ENCODE peak calls at places on chromosomes 7 and 10, in seven cellular contexts. Y is endothelial cell, E is PC-3, H is GM23338, O is mucosa of descending colon, R is stomach, A is BJ. Z is an unnamed sample.

GRCh38 chr10:137031-137430 is 1.8 kb downstream of the ZMYND11 start:
- DNase-seq in Y (peak), H (peak), A (no peak), E (peak), R (no peak), O (no peak), Z (no peak)

GRCh38 chr10:128852449-128852848 is 614.6 kb upstream of the MGMT start:
- DNase-seq in H (no peak), Y (no peak), A (no peak), O (no peak), E (no peak), R (no peak), Z (peak)

GRCh38 chr7:128032605-128033235 is 1.5 kb upstream of the LRRC4 start:
- DNase-seq in A (no peak), R (no peak), Y (no peak), H (peak), E (no peak), O (no peak), Z (no peak)

GRCh38 chr7:140698477-140698876 is 2.0 kb downstream of the NDUFB2 start:
- DNase-seq in O (no peak), E (no peak), A (no peak), R (no peak), H (no peak), Y (no peak), Z (peak)

GRCh38 chr10:89332718-89333281 is 5.0 kb downstream of the IFIT3 start:
- DNase-seq in Y (no peak), H (no peak), O (no peak), A (no peak), E (no peak), R (no peak), Z (no peak)

GRCh38 chr10:955820-956217 is 24.3 kb upstream of the LARP4B start:
- DNase-seq in Y (no peak), E (no peak), A (no peak), R (no peak), O (no peak), H (no peak), Z (no peak)

GRCh38 chr7:43636093-43636492 is 53.2 kb downstream of the STK17A start:
- DNase-seq in A (no peak), H (no peak), R (no peak), E (peak), O (no peak), Y (no peak), Z (no peak)

GRCh38 chr10:33336606-33337334 is 2.3 kb upstream of the NRP1 start:
- DNase-seq in Y (peak), R (no peak), O (peak), A (no peak), H (peak), E (peak), Z (peak)

GRCh38 chr7:120273476-120273975 is 551 bp downstream of the KCND2 start:
- DNase-seq in E (peak), H (peak), A (no peak), O (peak), R (no peak), Y (peak), Z (no peak)

GRCh38 chr10:89875557-89875956 is 174.2 kb downstream of the KIF20B start:
- DNase-seq in Y (no peak), E (no peak), A (no peak), H (no peak), R (no peak), O (no peak), Z (no peak)

GRCh38 chr7:85595639-85596268 is 408.9 kb upstream of the SEMA3D start:
- DNase-seq in O (no peak), Y (no peak), R (no peak), H (no peak), A (peak), E (peak), Z (no peak)

GRCh38 chr10:78579586-78579985 is 489.2 kb upstream of the ZMIZ1 start:
- DNase-seq in H (no peak), E (no peak), R (no peak), Y (no peak), A (no peak), O (no peak), Z (no peak)

GRCh38 chr7:55019691-55020480 is 1.1 kb downstream of the EGFR start:
- DNase-seq in R (peak), E (peak), A (no peak), H (peak), O (peak), Y (peak), Z (no peak)

GRCh38 chr10:75146780-75147179 is 35.3 kb downstream of the SAMD8 start:
- DNase-seq in R (no peak), O (no peak), A (no peak), E (no peak), H (no peak), Y (no peak), Z (no peak)

GRCh38 chr10:50417486-50417905 is 166.2 kb upstream of the ASAH2 start:
- DNase-seq in H (peak), A (no peak), R (no peak), E (no peak), O (peak), Y (no peak), Z (no peak)

GRCh38 chr7:79610301-79610700 is 156.8 kb upstream of the MAGI2 start:
- DNase-seq in O (no peak), H (no peak), R (no peak), A (peak), Y (no peak), E (no peak), Z (no peak)

GRCh38 chr7:128104109-128104742 is 73.0 kb upstream of the LRRC4 start:
- DNase-seq in O (no peak), E (no peak), Y (no peak), H (peak), A (no peak), R (no peak), Z (no peak)

GRCh38 chr7:54076619-54077018 is 465.6 kb upstream of the VSTM2A start:
- DNase-seq in H (no peak), A (no peak), Y (no peak), E (peak), O (no peak), R (no peak), Z (no peak)

GRCh38 chr10:15587271-15587670 is 132.5 kb downstream of the ITGA8 start:
- DNase-seq in R (no peak), H (no peak), Y (no peak), O (no peak), E (no peak), A (no peak), Z (no peak)

GRCh38 chr10:64430690-64431323 is 909.6 kb downstream of the REEP3 start:
- DNase-seq in R (no peak), E (peak), H (peak), O (peak), Y (peak), A (no peak), Z (no peak)

GRCh38 chr10:5976689-5977470 is 463 bp downstream of the IL15RA start:
- DNase-seq in A (no peak), H (peak), R (peak), O (peak), Y (peak), E (peak), Z (peak)

GRCh38 chr7:70743531-70743930 is 388.4 kb upstream of the GALNT17 start:
- DNase-seq in O (no peak), A (no peak), H (no peak), R (no peak), Y (no peak), E (no peak), Z (no peak)

GRCh38 chr10:73771722-73772279 is 10.0 kb upstream of the CHCHD1 start:
- DNase-seq in H (peak), O (peak), Y (peak), E (peak), A (no peak), R (peak), Z (no peak)

GRCh38 chr7:96314402-96315108 is 7.3 kb downstream of the SLC25A13 start:
- DNase-seq in A (peak), R (no peak), O (no peak), H (no peak), E (peak), Y (no peak), Z (no peak)

GRCh38 chr7:157394246-157395191 is 57.7 kb downstream of the DNAJB6 start:
- DNase-seq in E (no peak), A (no peak), Y (no peak), R (no peak), O (no peak), H (no peak), Z (no peak)

GRCh38 chr7:45689011-45689796 is 115.0 kb downstream of the ADCY1 start:
- DNase-seq in Y (no peak), E (peak), R (no peak), H (no peak), A (peak), O (no peak), Z (peak)

DNA sequence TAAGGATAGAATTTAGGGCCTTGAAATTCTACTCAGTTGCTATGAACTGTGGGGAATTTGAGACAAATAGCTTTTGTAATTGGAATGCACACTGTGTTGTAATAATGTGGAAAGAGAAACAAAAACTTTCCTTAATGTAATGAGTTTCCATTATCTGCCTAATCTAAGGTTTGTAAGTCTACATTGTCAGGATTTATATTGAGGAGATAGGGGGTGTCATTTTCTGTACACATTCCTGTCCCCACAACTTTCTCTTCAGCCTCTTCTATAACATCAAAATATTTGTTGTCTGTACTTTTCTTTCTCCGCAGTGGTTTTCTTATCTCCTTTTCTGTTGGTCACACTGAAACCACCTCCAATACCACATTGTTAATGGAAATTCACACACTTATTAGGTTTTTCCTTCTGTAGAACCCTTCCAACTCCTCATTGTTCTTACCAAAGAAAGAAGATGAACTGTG is 41.5 kb downstream of the ARID5B start:
- DNase-seq in H (no peak), O (no peak), R (no peak), Y (no peak), A (peak), E (no peak), Z (no peak)
- TF ChIP-seq CTCF in H (no peak), O (no peak), R (no peak), Y (no peak), A (no peak), E (no peak), Z (no peak)

GRCh38 chr7:40760293-40760964 is 625.6 kb downstream of the SUGCT start:
- DNase-seq in R (no peak), A (no peak), Y (no peak), O (no peak), E (no peak), H (no peak), Z (no peak)

GRCh38 chr7:40761757-40762342 is 627.0 kb downstream of the SUGCT start:
- DNase-seq in H (peak), Y (no peak), O (no peak), R (no peak), E (no peak), A (no peak), Z (no peak)

GRCh38 chr7:40765633-40766032 is 630.8 kb downstream of the SUGCT start:
- DNase-seq in A (no peak), R (no peak), Y (no peak), E (no peak), H (peak), O (no peak), Z (no peak)

GRCh38 chr7:40760997-40761396 is 626.2 kb downstream of the SUGCT start:
- DNase-seq in O (no peak), Y (no peak), A (no peak), R (no peak), E (no peak), H (no peak), Z (no peak)

DNA sequence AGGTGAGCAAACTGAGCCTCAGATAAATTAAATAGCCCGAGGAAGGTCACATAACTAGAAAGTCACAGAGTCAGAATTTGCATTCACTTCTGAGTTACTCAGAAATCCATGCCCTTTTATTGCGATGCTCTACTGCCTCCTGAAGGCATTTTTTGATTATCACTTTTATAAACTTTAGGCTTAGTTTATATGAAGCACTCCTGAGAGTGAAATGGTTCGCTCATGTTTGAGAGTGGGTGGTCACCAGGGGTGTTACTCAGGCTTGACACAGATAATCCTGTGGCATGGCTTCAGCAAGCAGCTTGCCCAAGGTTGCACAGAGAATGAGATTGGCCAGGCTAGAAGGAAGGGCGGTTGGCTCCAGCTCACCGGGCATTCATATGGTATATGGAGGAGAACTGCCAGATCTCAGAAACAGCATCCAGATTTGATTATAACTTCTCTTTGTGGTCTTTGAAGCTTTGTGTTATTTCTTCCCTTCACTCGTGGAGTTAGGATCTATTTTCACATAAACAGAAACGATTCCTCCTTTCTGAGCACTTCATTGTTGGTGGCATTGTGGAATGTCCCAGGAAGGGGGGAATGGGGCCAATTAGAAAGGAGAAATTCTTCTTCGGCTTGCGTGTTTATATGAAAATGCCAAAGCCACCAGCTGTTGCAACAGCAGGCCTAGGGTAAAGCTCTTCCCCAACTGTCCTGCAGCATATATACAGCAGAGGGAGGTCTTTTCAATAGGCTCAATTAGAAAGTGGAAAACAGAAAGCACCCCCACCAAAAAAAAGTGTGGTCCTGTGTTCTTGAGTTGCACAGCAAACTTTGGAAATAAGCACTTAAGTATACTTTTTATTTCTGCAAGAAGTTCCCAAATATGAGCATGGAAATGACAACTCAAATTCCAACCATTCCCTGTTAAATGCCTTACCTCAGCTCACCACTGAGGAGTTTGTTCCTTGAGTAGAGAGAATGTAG is 628.8 kb downstream of the SUGCT start:
- DNase-seq in Y (no peak), R (no peak), H (no peak), A (peak), O (no peak), E (peak), Z (no peak)
- TF ChIP-seq CTCF in Y (no peak), R (no peak), H (peak), A (peak), O (no peak), E (peak), Z (peak)

GRCh38 chr10:112345743-112346142 is 28.2 kb upstream of the ACSL5 start:
- DNase-seq in R (no peak), H (no peak), Y (no peak), A (no peak), E (no peak), O (peak), Z (no peak)

GRCh38 chr10:112346774-112347173 is 27.1 kb upstream of the ACSL5 start:
- DNase-seq in H (no peak), E (no peak), R (no peak), A (no peak), Y (no peak), O (no peak), Z (no peak)

GRCh38 chr10:112345202-112345601 is 28.7 kb upstream of the ACSL5 start:
- DNase-seq in A (no peak), E (no peak), O (no peak), Y (no peak), R (no peak), H (no peak), Z (no peak)

GRCh38 chr10:112343056-112343806 is 30.7 kb upstream of the ACSL5 start:
- DNase-seq in E (no peak), H (no peak), Y (no peak), O (peak), R (no peak), A (no peak), Z (no peak)

GRCh38 chr10:112344261-112344660 is 29.7 kb upstream of the ACSL5 start:
- DNase-seq in O (peak), R (no peak), E (no peak), Y (no peak), A (no peak), H (no peak), Z (no peak)
- TF ChIP-seq CTCF in O (no peak), R (no peak), E (no peak), Y (no peak), A (peak), H (no peak), Z (no peak)

DNA sequence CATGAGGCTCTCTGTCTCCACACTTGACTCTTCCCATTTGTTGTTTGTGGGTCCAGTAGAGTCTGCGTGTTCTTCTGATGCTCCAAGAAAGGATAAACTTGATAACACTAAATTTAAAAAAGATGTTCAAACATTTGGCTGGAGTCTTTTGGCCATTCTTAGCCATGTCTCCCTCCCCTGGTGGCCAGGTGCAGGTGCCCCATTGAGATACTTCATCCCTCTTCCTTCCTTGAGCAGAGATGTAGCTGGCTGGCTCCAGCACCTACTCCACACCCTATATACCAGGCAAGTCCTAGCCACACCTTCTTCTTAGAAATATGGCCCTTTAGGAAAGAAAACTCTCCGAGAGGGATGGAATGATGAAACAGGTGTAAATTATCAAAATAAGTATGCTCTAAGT is 103.2 kb upstream of the GJD4 start:
- DNase-seq in H (peak), O (no peak), A (no peak), R (no peak), Y (no peak), E (peak), Z (no peak)
- TF ChIP-seq CTCF in H (peak), O (no peak), A (no peak), R (no peak), Y (no peak), E (peak), Z (no peak)

DNA sequence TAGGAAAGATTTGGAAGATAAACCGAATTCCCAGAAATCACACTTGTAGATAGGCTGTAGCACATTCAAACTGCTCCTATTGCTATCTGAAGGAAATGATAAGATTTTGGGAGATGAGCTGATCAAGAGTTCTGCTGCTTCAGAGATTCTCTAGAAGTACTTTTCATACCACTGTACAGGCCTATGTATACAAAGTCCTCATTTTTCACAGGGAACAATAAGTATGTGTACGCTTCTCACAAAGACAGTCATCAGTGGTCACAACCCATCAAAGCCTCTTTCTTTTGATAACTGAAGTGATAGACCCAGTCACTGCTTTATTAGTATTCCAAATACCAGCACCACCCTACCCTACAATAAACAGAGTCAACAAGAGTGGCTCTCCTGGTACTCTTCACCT is 15.6 kb upstream of the SEPTIN7 start:
- DNase-seq in R (no peak), A (no peak), E (no peak), Y (no peak), H (no peak), O (no peak), Z (no peak)
- TF ChIP-seq CTCF in R (no peak), A (no peak), E (no peak), Y (no peak), H (no peak), O (no peak), Z (no peak)

GRCh38 chr10:126135177-126135576 is 238.8 kb downstream of the FANK1 start:
- DNase-seq in H (peak), R (no peak), O (no peak), A (no peak), Y (no peak), E (peak), Z (no peak)
- TF ChIP-seq CTCF in H (peak), R (no peak), O (no peak), A (peak), Y (no peak), E (peak), Z (peak)

GRCh38 chr10:113283189-113283588 is 269.7 kb upstream of the HABP2 start:
- DNase-seq in R (no peak), E (no peak), A (no peak), H (peak), Y (no peak), O (no peak), Z (no peak)
- TF ChIP-seq CTCF in R (no peak), E (peak), A (no peak), H (peak), Y (peak), O (no peak), Z (no peak)